ENCODE peak calls at places on chromosomes 13 and 19, in five cellular contexts. S is breast epithelium; O is RCC 7860; U is stimulated activated CD4-positive, alpha-beta T cell treated with anti-CD3 and anti-CD28 coated beads, TNF-alpha, amount 100 ng/mL, for 48 hours; K is AG04449. A is an unnamed sample.

GRCh38 chr13:50275392-50276063 is 260.3 kb downstream of the KCNRG start:
- DNase-seq in U (peak; percentile 1), S (no peak), K (no peak), O (no peak), A (no peak)

GRCh38 chr13:67224148-67224846 is 5.8 kb downstream of the PCDH9 start:
- DNase-seq in U (peak; percentile 21), K (peak; percentile 37), O (peak; percentile 61), S (peak; percentile 54), A (no peak)

GRCh38 chr19:932647-933552 is 7.1 kb downstream of the ARID3A start:
- DNase-seq in S (no peak), O (no peak), K (peak; percentile 26), U (no peak), A (no peak)

GRCh38 chr19:48344892-48345291 is 18.8 kb downstream of the TMEM143 start:
- DNase-seq in K (no peak), U (no peak), S (no peak), O (no peak), A (no peak)

GRCh38 chr19:6802336-6803035 is 30.0 kb downstream of the VAV1 start:
- DNase-seq in S (peak; percentile 19), U (peak; percentile 60), O (peak; percentile 21), K (no peak), A (peak; percentile 62)

GRCh38 chr19:12871681-12872080 is 9.6 kb downstream of the DNASE2 start:
- DNase-seq in O (no peak), S (no peak), K (no peak), U (no peak), A (no peak)

GRCh38 chr19:32041681-32042292 is 303.6 kb upstream of the ZNF507 start:
- DNase-seq in K (no peak), U (peak; percentile 18), S (no peak), O (no peak), A (no peak)

GRCh38 chr13:95643471-95643813 is 1.1 kb downstream of the DZIP1 start:
- DNase-seq in S (no peak), O (no peak), K (no peak), U (no peak), A (no peak)

GRCh38 chr13:31007392-31007791 is 74.9 kb downstream of the TEX26 start:
- DNase-seq in O (no peak), K (no peak), U (no peak), S (no peak), A (no peak)

GRCh38 chr13:31956944-31957644 is 74.5 kb upstream of the FRY start:
- DNase-seq in U (no peak), O (no peak), K (no peak), S (no peak), A (no peak)

GRCh38 chr19:799076-799881 is 2.0 kb downstream of the PTBP1 start:
- DNase-seq in U (no peak), O (peak; percentile 30), S (no peak), K (no peak), A (peak; percentile 70)

GRCh38 chr13:102374233-102374632 is 27.6 kb downstream of the FGF14 start:
- DNase-seq in S (no peak), K (no peak), U (no peak), O (no peak), A (no peak)

GRCh38 chr13:31887311-31887710 is 144.3 kb upstream of the FRY start:
- DNase-seq in O (no peak), K (peak; percentile 31), U (no peak), S (no peak), A (no peak)

GRCh38 chr19:14814982-14815381 is 20.0 kb downstream of the OR7A5 start:
- DNase-seq in U (no peak), S (no peak), O (no peak), K (no peak), A (no peak)

GRCh38 chr13:60164490-60164889 is 762 bp upstream of the DIAPH3 start:
- DNase-seq in K (no peak), U (no peak), S (no peak), O (no peak), A (no peak)

GRCh38 chr13:46641274-46642081 is 88.5 kb downstream of the LRCH1 start:
- DNase-seq in S (no peak), K (no peak), O (peak; percentile 53), U (no peak), A (no peak)

GRCh38 chr13:26605845-26606244 is 48.4 kb downstream of the WASF3 start:
- DNase-seq in K (no peak), S (no peak), U (no peak), O (no peak), A (no peak)

GRCh38 chr13:87667686-87668085 is 3.5 kb upstream of the SLITRK5 start:
- DNase-seq in K (no peak), O (no peak), U (no peak), S (no peak), A (no peak)

A was measured in stimulated activated effector memory CD8-positive, alpha-beta T cell treated with anti-CD3 and anti-CD28 coated beads, Interleukin-12 subunit alpha, Interleukin-12 subunit beta, amount 100 ng/mL, for 72 hours.